ENCODE peak calls at places on chromosomes 1 and 21, in six cellular contexts. M, X, O, I, A and H are unnamed samples.

GRCh38 chr1:170067253-170067819 is 7.2 kb downstream of the KIFAP3 start:
- DNase-seq in M (no peak), A (peak; percentile 51), O (no peak), I (no peak), X (no peak), H (no peak)

GRCh38 chr1:3042481-3042880 is 21.2 kb downstream of the ACTRT2 start:
- DNase-seq in O (no peak), X (no peak), A (no peak), I (no peak), M (peak; percentile 55), H (no peak)

GRCh38 chr1:229341811-229342304 is 989 bp downstream of the CCSAP start:
- DNase-seq in M (no peak), X (no peak), I (no peak), A (no peak), O (no peak), H (no peak)

GRCh38 chr1:158999301-159000069 is 10.2 kb upstream of the IFI16 start:
- DNase-seq in O (peak; percentile 18), I (no peak), X (no peak), A (peak; percentile 16), M (peak; percentile 94), H (no peak)

GRCh38 chr21:16085436-16085835 is 355.7 kb downstream of the USP25 start:
- DNase-seq in O (no peak), X (no peak), I (no peak), A (no peak), M (no peak), H (no peak)

GRCh38 chr21:27571706-27572105 is 604.8 kb upstream of the ADAMTS5 start:
- DNase-seq in A (no peak), I (no peak), M (no peak), X (no peak), O (no peak), H (no peak)

GRCh38 chr1:51898090-51898734 is 19.7 kb upstream of the NRDC start:
- DNase-seq in X (no peak), O (no peak), I (no peak), M (no peak), A (no peak), H (no peak)

GRCh38 chr1:95407864-95408291 is 173.9 kb downstream of the RWDD3 start:
- DNase-seq in I (no peak), M (no peak), X (no peak), A (no peak), O (no peak), H (no peak)

GRCh38 chr1:108841703-108842102 is 15.2 kb downstream of the AKNAD1 start:
- DNase-seq in X (no peak), O (no peak), M (no peak), A (no peak), I (no peak), H (no peak)

GRCh38 chr21:37455504-37455911 is 88.9 kb downstream of the DYRK1A start:
- DNase-seq in O (no peak), M (no peak), X (no peak), A (peak; percentile 55), I (no peak), H (no peak)

GRCh38 chr1:205749094-205749825 is 722 bp downstream of the NUCKS1 start:
- DNase-seq in X (peak; percentile 98), M (peak; percentile 96), O (peak; percentile 94), A (peak; percentile 95), I (peak; percentile 94), H (peak; percentile 94)

GRCh38 chr1:200889571-200889970 is 5.1 kb upstream of the INAVA start:
- DNase-seq in O (no peak), X (no peak), M (no peak), A (no peak), I (no peak), H (no peak)

GRCh38 chr1:156502749-156503671 is 2.4 kb upstream of the MEF2D start:
- DNase-seq in O (peak; percentile 66), I (no peak), A (peak; percentile 96), X (peak; percentile 67), M (no peak), H (no peak)

GRCh38 chr1:13513063-13513884 is 529 bp downstream of the LRRC38 start:
- DNase-seq in O (no peak), A (no peak), I (no peak), X (peak; percentile 50), M (no peak), H (no peak)

GRCh38 chr1:153509036-153509435 is 26.8 kb downstream of the S100A6 start:
- DNase-seq in A (no peak), M (peak; percentile 12), I (no peak), O (no peak), X (no peak), H (no peak)

GRCh38 chr1:113672491-113672890 is 86.8 kb downstream of the PHTF1 start:
- DNase-seq in O (no peak), M (no peak), X (no peak), I (no peak), A (no peak), H (no peak)

GRCh38 chr1:241744591-241744990 is 92.5 kb downstream of the WDR64 start:
- DNase-seq in O (no peak), A (no peak), M (no peak), I (no peak), X (no peak), H (no peak)

GRCh38 chr1:241736387-241736786 is 84.3 kb downstream of the WDR64 start:
- DNase-seq in X (no peak), A (no peak), M (no peak), I (no peak), O (no peak), H (no peak)

GRCh38 chr1:241738710-241739109 is 86.6 kb downstream of the WDR64 start:
- DNase-seq in A (no peak), O (no peak), I (no peak), X (no peak), M (no peak), H (no peak)

GRCh38 chr1:241738284-241738683 is 86.2 kb downstream of the WDR64 start:
- DNase-seq in A (no peak), X (no peak), O (no peak), M (no peak), I (no peak), H (no peak)

DNA sequence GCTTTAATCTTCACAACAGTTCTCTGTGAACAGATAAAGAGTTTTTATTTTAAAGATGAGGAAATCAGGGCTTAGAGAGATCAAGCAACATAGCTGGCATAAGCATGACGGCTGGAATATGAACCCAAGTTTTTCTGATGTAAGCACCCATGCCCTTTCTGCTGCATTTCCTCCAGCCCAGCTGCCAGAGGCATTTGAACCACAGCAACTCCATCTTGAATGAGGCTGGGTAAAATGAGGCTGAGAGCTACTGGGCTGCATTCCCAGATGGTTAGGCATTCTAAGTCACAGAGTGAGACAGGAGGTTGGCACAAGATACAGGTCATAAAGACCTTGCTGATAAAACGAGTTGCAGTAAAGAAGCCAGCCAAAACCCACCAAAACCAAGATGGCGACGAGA is 90.0 kb downstream of the WDR64 start:
- DNase-seq in I (no peak), M (no peak), A (no peak), O (no peak), X (no peak), H (no peak)
- H3K4me3 ChIP-seq in I (no peak overlapping the region), M (no peak overlapping the region), A (no peak overlapping the region), O (no peak overlapping the region), X (no peak overlapping the region), H (no peak overlapping the region)

GRCh38 chr21:17527711-17528110 is 14.9 kb downstream of the CXADR start:
- DNase-seq in A (no peak), M (no peak), X (no peak), O (no peak), I (no peak), H (no peak)
- H3K27ac ChIP-seq in A (no peak overlapping the region), M (no peak overlapping the region), X (no peak overlapping the region), O (peak overlapping the region; percentile 18), I (no peak overlapping the region), H (no peak overlapping the region)

DNA sequence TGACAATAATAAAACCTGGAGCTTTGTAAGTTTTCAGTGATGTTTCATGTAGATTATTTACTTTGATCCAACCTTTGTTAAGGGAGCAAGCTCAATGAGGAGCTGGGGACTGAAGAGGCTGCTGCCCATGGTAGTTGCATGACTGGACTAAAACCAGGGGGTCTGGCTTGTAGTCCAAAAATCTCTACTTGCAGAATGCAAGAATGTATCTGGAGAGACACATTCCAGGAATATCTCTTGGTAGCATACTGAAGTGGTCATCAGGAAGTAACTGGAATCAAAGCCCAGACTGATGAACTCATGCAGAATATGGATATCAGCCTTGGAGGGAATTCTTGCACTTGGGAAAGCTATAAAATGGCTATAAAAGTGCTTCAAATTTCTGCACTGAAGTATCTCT is 5.8 kb upstream of the KIAA0040 start:
- DNase-seq in A (no peak), I (no peak), X (no peak), M (no peak), O (no peak), H (no peak)
- H3K4me1 ChIP-seq in A (no peaks in the 10 kb centered on the region), I (peaks cover 9% of the 10 kb centered on the region), X (peaks cover 4% of the 10 kb centered on the region), M (peaks cover 52% of the 10 kb centered on the region), O (peaks cover 3% of the 10 kb centered on the region), H (peaks cover 3% of the 10 kb centered on the region)

GRCh38 chr1:25432364-25432719 is 1.6 kb downstream of the MACO1 start:
- DNase-seq in O (no peak), M (no peak), X (no peak), A (no peak), I (no peak), H (no peak)

GRCh38 chr1:25430666-25431494 is at the start of gene MACO1:
- DNase-seq in I (peak; percentile 97), M (peak; percentile 98), O (peak; percentile 96), X (peak; percentile 96), A (peak; percentile 98), H (peak; percentile 93)

GRCh38 chr1:25433389-25434186 is 2.9 kb downstream of the MACO1 start:
- DNase-seq in X (no peak), M (no peak), A (no peak), O (no peak), I (no peak), H (no peak)

GRCh38 chr1:25431495-25432363 is 1.0 kb downstream of the MACO1 start:
- DNase-seq in A (no peak), X (no peak), O (peak; percentile 30), M (no peak), I (no peak), H (no peak)

DNA sequence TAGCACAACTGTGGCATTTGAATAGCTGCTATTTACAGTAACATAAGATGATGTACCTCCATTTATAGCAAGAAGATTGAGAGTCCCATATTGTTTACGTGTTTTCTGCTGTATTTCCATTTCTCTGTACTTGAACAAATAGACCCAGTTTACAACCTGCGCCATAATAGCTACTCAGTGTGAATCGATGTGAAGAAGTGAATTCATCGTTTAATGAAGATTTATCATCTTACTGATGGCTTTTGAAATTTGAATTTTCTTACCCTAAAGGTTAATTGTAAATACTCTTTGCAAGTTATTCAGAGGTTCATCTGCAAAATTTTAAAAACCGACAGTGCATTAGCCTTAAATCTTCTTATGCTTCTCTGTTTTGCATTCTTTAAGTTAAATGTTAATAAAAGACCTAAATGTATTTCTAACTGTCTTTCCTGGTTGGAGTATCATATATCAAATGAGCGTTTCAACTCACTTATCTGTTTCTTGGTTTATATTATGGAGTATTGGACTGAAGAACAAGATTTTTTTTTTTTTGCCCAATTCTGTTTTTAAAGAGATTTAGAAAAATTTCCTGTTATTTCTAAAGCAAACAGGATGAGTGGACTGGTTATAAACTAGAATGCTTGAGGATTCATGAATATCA is 2.2 kb downstream of the MACO1 start:
- DNase-seq in O (no peak), X (no peak), A (no peak), M (no peak), I (no peak), H (no peak)
- H3K4me3 ChIP-seq in O (no peak overlapping the region), X (peak overlapping the region; percentile 77), A (no peak overlapping the region), M (no peak overlapping the region), I (no peak overlapping the region), H (no peak overlapping the region)

DNA sequence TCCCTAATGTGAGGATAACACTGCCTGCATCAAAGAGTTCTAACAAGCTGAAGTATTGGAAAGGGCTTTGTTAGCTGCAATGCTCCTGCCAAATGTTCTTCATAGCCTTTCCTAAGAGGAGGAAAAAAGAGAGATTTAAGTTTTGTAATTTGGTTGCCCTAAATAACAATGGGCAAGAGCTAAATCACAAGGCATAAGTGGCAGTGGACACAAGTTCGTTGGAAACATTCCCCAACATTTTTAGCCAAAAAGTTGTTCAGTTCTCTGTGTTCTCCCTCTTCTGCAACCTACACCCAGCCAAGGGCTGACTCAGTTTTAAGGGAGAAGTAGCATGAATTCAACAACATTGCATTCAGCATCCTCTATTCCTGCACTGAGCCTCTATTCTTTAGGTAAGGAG is 2.6 kb upstream of the UQCRHL start:
- DNase-seq in I (no peak), M (no peak), O (no peak), A (no peak), X (no peak), H (no peak)
- H3K27ac ChIP-seq in I (no peak overlapping the region), M (peak overlapping the region; percentile 38), O (no peak overlapping the region), A (no peak overlapping the region), X (no peak overlapping the region), H (no peak overlapping the region)